ENCODE peak calls at places on chromosomes 4 and X, in nine cellular contexts. A, N, G, R, Y, B, K, O and Q are unnamed samples.

GRCh38 chr4:85860066-85860465 is 385.1 kb downstream of the ARHGAP24 start:
- DNase-seq in B (peak), N (no peak), Y (no peak), R (no peak), O (no peak), A (no peak), G (no peak), K (no peak), Q (peak)

GRCh38 chrX:41693024-41693423 is 4.3 kb downstream of the GPR34 start:
- DNase-seq in A (no peak), G (no peak), R (no peak), B (no peak), Y (no peak), N (no peak), O (no peak), K (no peak), Q (no peak)

GRCh38 chrX:12975670-12975965 is 708 bp downstream of the TMSB4X start:
- DNase-seq in R (peak), O (no peak), G (peak), B (no peak), K (peak), N (peak), A (no peak), Y (no peak), Q (no peak)

GRCh38 chr4:36039031-36039430 is 205.3 kb downstream of the ARAP2 start:
- DNase-seq in B (no peak), K (no peak), A (no peak), Y (no peak), R (no peak), N (no peak), O (peak), G (no peak), Q (no peak)

GRCh38 chr4:139014391-139015268 is 951 bp upstream of the NOCT start:
- DNase-seq in O (no peak), B (peak), R (no peak), K (no peak), Y (no peak), A (peak), N (peak), G (no peak), Q (peak)

GRCh38 chrX:57135287-57135686 is 1.9 kb downstream of the SPIN2A start:
- DNase-seq in O (no peak), A (no peak), G (no peak), N (no peak), B (no peak), R (no peak), K (no peak), Y (no peak), Q (no peak)

GRCh38 chrX:40922307-40922706 is 162.9 kb upstream of the USP9X start:
- DNase-seq in K (no peak), A (no peak), O (peak), R (no peak), B (peak), G (no peak), N (peak), Y (no peak), Q (peak)

GRCh38 chr4:88009871-88010270 is 2.4 kb downstream of the PKD2 start:
- DNase-seq in K (no peak), A (no peak), R (no peak), N (no peak), Y (no peak), B (no peak), G (no peak), O (no peak), Q (peak)

GRCh38 chr4:13430834-13431568 is 53.1 kb downstream of the RAB28 start:
- DNase-seq in G (no peak), B (peak), N (no peak), R (peak), Y (no peak), A (no peak), O (no peak), K (no peak), Q (no peak)

GRCh38 chrX:2425281-2426071 is 75.3 kb downstream of the DHRSX start:
- DNase-seq in O (peak), B (no peak), K (no peak), R (no peak), N (no peak), A (no peak), G (no peak), Y (no peak), Q (no peak)

GRCh38 chrX:48569958-48570357 is 4.3 kb upstream of the RBM3 start:
- DNase-seq in N (peak), R (no peak), K (no peak), A (no peak), O (no peak), Y (no peak), G (no peak), B (peak), Q (peak)

GRCh38 chrX:15299945-15300851 is 15.2 kb downstream of the ASB11 start:
- DNase-seq in R (no peak), O (no peak), Y (no peak), G (no peak), N (peak), K (no peak), B (peak), A (no peak), Q (peak)

GRCh38 chr4:98828801-98829200 is 100.1 kb downstream of the EIF4E start:
- DNase-seq in N (peak), K (peak), A (no peak), R (no peak), O (peak), G (no peak), Y (no peak), B (peak), Q (no peak)

GRCh38 chr4:168273838-168274237 is 44.7 kb downstream of the DDX60 start:
- DNase-seq in G (no peak), O (no peak), R (no peak), N (no peak), B (peak), A (no peak), K (no peak), Y (no peak), Q (no peak)

GRCh38 chr4:153142700-153143438 is 61.4 kb upstream of the TRIM2 start:
- DNase-seq in Y (peak), O (peak), A (peak), K (peak), N (peak), B (peak), R (no peak), G (peak), Q (peak)

GRCh38 chrX:104113237-104113965 is 1.1 kb downstream of the ZCCHC18 start:
- DNase-seq in O (peak), G (no peak), K (peak), B (peak), A (no peak), N (peak), R (peak), Y (peak), Q (peak)

GRCh38 chr4:182929296-182929695 is 12.1 kb upstream of the DCTD start:
- DNase-seq in O (no peak), G (no peak), K (no peak), B (peak), N (no peak), R (no peak), A (no peak), Y (no peak), Q (peak)

GRCh38 chr4:125105561-125105960 is 209.2 kb upstream of the FAT4 start:
- DNase-seq in K (no peak), R (no peak), O (no peak), G (no peak), Y (no peak), B (peak), N (no peak), A (no peak), Q (peak)

GRCh38 chr4:121164291-121164690 is at the start of gene TNIP3:
- DNase-seq in G (no peak), R (no peak), K (no peak), B (peak), A (no peak), O (no peak), Y (no peak), N (no peak), Q (peak)

GRCh38 chrX:13151806-13152510 is 107.5 kb upstream of the FAM9C start:
- DNase-seq in B (no peak), R (no peak), A (peak), Y (no peak), O (no peak), N (no peak), G (no peak), K (no peak), Q (peak)

GRCh38 chrX:125778256-125778655 is 387.8 kb downstream of the DCAF12L2 start:
- DNase-seq in Y (no peak), R (no peak), B (no peak), K (no peak), G (no peak), O (no peak), A (no peak), N (no peak), Q (no peak)

GRCh38 chr4:141047228-141047884 is 85.9 kb downstream of the RNF150 start:
- DNase-seq in N (no peak), K (no peak), A (no peak), Y (no peak), B (peak), R (no peak), G (no peak), O (no peak), Q (peak)

GRCh38 chrX:109774706-109775105 is 41.6 kb upstream of the ACSL4 start:
- DNase-seq in O (no peak), G (no peak), A (no peak), R (no peak), Y (no peak), B (peak), K (no peak), N (no peak), Q (peak)

GRCh38 chrX:57772637-57773036 is 92.6 kb upstream of the NLRP2B start:
- DNase-seq in K (no peak), O (no peak), B (no peak), A (no peak), Y (no peak), R (no peak), G (no peak), N (no peak), Q (no peak)

GRCh38 chr4:48012819-48013218 is 3.7 kb downstream of the CNGA1 start:
- DNase-seq in Y (no peak), B (no peak), G (no peak), N (no peak), R (no peak), A (no peak), O (no peak), K (no peak), Q (peak)

GRCh38 chr4:145278341-145279121 is 98.1 kb upstream of the OTUD4 start:
- DNase-seq in R (no peak), A (no peak), O (no peak), Y (no peak), K (no peak), N (peak), G (no peak), B (peak), Q (peak)

GRCh38 chr4:2007804-2008670 is 737 bp downstream of the NELFA start:
- DNase-seq in Y (no peak), B (peak), O (no peak), K (no peak), A (no peak), N (peak), R (peak), G (no peak), Q (peak)